ENCODE peak calls at places on chromosomes 6 and 20, in four cellular contexts. One of them, this sample, is unnamed.

GRCh38 chr6:67634199-67634598 is 1000.9 kb upstream of the ADGRB3 start:
- DNase-seq in GM12865: no peak
- DNase-seq in CD4-positive, alpha-beta T cell: no peak
- DNase-seq in mesothelial cell of epicardium: no peak
- DNase-seq in this sample: no peak

GRCh38 chr6:61867635-61868034 is 418.4 kb downstream of the KHDRBS2 start:
- DNase-seq in GM12865: no peak
- DNase-seq in CD4-positive, alpha-beta T cell: no peak
- DNase-seq in mesothelial cell of epicardium: no peak
- DNase-seq in this sample: no peak

GRCh38 chr6:31578461-31579118 is 3.2 kb downstream of the TNF start:
- DNase-seq in GM12865: no peak
- DNase-seq in CD4-positive, alpha-beta T cell: no peak
- DNase-seq in mesothelial cell of epicardium: no peak
- DNase-seq in this sample: no peak

GRCh38 chr20:46917155-46917554 is 22.5 kb downstream of the EYA2 start:
- DNase-seq in GM12865: no peak
- DNase-seq in CD4-positive, alpha-beta T cell: no peak
- DNase-seq in mesothelial cell of epicardium: no peak
- DNase-seq in this sample: no peak

GRCh38 chr6:45427632-45428031 is 49.9 kb upstream of the SUPT3H start:
- DNase-seq in GM12865: no peak
- DNase-seq in CD4-positive, alpha-beta T cell: no peak
- DNase-seq in mesothelial cell of epicardium: no peak
- DNase-seq in this sample: no peak

GRCh38 chr20:19757487-19757972 is 528 bp upstream of the RIN2 start:
- DNase-seq in GM12865: no peak
- DNase-seq in CD4-positive, alpha-beta T cell: no peak
- DNase-seq in mesothelial cell of epicardium: peak
- DNase-seq in this sample: peak

GRCh38 chr20:6402026-6402425 is 279.2 kb upstream of the FERMT1 start:
- DNase-seq in GM12865: no peak
- DNase-seq in CD4-positive, alpha-beta T cell: no peak
- DNase-seq in mesothelial cell of epicardium: no peak
- DNase-seq in this sample: no peak

GRCh38 chr6:51473996-51474975 is 613.1 kb downstream of the PKHD1 start:
- DNase-seq in GM12865: no peak
- DNase-seq in CD4-positive, alpha-beta T cell: no peak
- DNase-seq in mesothelial cell of epicardium: no peak
- DNase-seq in this sample: no peak

GRCh38 chr6:137258170-137258569 is 39.0 kb upstream of the IFNGR1 start:
- DNase-seq in GM12865: peak
- DNase-seq in CD4-positive, alpha-beta T cell: no peak
- DNase-seq in mesothelial cell of epicardium: no peak
- DNase-seq in this sample: no peak

GRCh38 chr6:100203391-100203790 is 209.4 kb upstream of the MCHR2 start:
- DNase-seq in GM12865: no peak
- DNase-seq in CD4-positive, alpha-beta T cell: no peak
- DNase-seq in mesothelial cell of epicardium: no peak
- DNase-seq in this sample: peak

DNA sequence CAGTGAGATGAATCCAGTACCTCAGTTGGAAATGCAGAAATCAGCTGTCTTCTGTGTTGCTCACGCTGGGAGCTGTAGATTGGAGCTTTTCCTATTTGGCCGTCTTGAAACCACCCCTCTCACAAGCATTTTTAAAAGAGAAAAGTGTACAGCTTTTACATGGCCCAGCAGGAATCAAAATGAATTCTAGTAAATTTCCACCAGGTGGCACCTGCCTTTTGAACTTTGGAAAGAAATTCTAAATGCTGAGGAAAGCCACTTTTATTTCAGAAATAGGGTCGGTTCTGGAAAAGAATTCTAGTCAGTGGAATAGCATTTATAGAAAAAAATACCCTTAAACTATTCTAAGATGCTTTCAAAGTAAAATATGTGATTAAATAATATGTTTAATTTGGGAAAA is 647.8 kb downstream of the CD109 start:
- DNase-seq in GM12865: peak
- DNase-seq in CD4-positive, alpha-beta T cell: no peak
- DNase-seq in mesothelial cell of epicardium: no peak
- DNase-seq in this sample: peak
- TF ChIP-seq CTCF in GM12865: no peak
- TF ChIP-seq CTCF in CD4-positive, alpha-beta T cell: no peak
- TF ChIP-seq CTCF in mesothelial cell of epicardium: peak
- TF ChIP-seq CTCF in this sample: peak

GRCh38 chr6:3372184-3372846 is 84.5 kb downstream of the SLC22A23 start:
- DNase-seq in GM12865: no peak
- DNase-seq in CD4-positive, alpha-beta T cell: no peak
- DNase-seq in mesothelial cell of epicardium: no peak
- DNase-seq in this sample: no peak
- TF ChIP-seq CTCF in GM12865: no peak
- TF ChIP-seq CTCF in CD4-positive, alpha-beta T cell: no peak
- TF ChIP-seq CTCF in mesothelial cell of epicardium: no peak
- TF ChIP-seq CTCF in this sample: peak

GRCh38 chr6:30216096-30216495 is 2.9 kb upstream of the TRIM26 start:
- DNase-seq in GM12865: no peak
- DNase-seq in CD4-positive, alpha-beta T cell: no peak
- DNase-seq in mesothelial cell of epicardium: no peak
- DNase-seq in this sample: no peak

GRCh38 chr6:30212865-30213653 is at the start of gene TRIM26:
- DNase-seq in GM12865: peak
- DNase-seq in CD4-positive, alpha-beta T cell: peak
- DNase-seq in mesothelial cell of epicardium: peak
- DNase-seq in this sample: peak

GRCh38 chr6:30213654-30213998 is 420 bp upstream of the TRIM26 start:
- DNase-seq in GM12865: no peak
- DNase-seq in CD4-positive, alpha-beta T cell: no peak
- DNase-seq in mesothelial cell of epicardium: no peak
- DNase-seq in this sample: no peak

GRCh38 chr6:30211899-30212298 is 1.3 kb downstream of the TRIM26 start:
- DNase-seq in GM12865: no peak
- DNase-seq in CD4-positive, alpha-beta T cell: no peak
- DNase-seq in mesothelial cell of epicardium: no peak
- DNase-seq in this sample: no peak

DNA sequence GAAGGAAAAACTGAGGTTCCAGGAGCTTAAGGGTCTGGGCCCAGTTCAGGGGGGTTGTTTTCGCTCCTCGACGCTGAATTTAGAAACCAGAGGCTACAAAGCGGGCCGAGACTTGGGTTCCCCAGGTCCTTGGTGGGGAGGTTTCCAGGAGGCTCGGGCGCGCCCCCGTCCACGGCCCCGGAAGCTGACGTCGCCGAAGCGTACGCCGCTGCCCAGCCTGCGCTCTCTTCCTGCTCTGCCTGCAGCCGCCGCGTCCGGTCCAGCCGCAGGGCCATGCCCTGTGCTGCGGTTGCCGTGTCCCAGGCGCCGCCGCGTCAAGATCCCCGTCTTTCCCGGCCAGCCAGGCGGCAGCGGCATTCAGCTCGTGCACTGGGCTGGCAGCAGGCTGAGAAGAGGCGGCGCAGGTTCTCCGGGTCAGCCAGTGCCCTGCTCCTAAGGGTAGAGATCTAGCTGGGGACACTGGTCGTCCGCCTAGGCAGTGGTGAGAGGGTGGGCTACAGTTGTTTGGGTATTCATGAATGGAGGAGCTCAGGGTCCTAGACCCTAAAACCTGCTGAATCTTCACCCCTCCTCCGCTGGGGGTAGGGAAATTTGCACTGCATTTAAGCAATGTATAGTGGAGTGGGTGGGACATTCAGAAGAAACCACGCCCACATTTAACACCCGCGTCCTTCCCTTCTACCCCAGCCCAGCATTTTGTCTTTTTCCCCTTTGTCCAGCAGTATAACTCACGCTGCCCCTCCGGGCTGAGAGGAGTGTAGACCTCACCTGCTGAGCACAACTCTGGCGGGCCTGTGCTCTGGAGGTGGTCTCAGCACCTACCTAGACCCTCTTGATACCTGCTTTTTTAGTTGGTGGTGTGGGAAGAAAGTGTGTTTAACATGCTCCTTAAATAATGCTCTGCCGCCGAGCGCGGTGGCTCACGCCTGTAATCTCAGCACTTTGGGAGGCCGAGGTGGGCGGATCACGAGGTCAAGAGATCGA is 1.1 kb upstream of the TRIM26 start:
- DNase-seq in GM12865: peak
- DNase-seq in CD4-positive, alpha-beta T cell: peak
- DNase-seq in mesothelial cell of epicardium: peak
- DNase-seq in this sample: peak
- TF ChIP-seq CTCF in GM12865: no peak
- TF ChIP-seq CTCF in CD4-positive, alpha-beta T cell: no peak
- TF ChIP-seq CTCF in mesothelial cell of epicardium: no peak
- TF ChIP-seq CTCF in this sample: no peak

DNA sequence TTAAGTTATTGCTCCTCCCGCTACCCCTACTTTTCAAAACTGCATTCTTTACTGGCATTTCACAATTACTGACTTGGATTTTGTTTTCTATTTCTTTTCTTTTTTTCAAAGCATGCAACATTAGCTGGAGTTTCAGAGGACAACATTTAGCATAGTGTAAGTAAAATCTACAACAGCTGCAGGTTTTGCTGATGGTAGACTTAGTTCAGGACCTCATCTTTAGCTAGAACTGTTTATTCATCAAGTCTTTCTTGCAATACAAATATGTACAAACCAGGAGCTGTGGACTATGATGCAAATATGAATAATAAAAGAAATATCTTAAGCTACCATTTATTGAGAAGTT is 728 bp upstream of the CEP162 start:
- DNase-seq in GM12865: no peak
- DNase-seq in CD4-positive, alpha-beta T cell: no peak
- DNase-seq in mesothelial cell of epicardium: no peak
- DNase-seq in this sample: no peak
- TF ChIP-seq CTCF in GM12865: no peak
- TF ChIP-seq CTCF in CD4-positive, alpha-beta T cell: peak
- TF ChIP-seq CTCF in mesothelial cell of epicardium: peak
- TF ChIP-seq CTCF in this sample: no peak

DNA sequence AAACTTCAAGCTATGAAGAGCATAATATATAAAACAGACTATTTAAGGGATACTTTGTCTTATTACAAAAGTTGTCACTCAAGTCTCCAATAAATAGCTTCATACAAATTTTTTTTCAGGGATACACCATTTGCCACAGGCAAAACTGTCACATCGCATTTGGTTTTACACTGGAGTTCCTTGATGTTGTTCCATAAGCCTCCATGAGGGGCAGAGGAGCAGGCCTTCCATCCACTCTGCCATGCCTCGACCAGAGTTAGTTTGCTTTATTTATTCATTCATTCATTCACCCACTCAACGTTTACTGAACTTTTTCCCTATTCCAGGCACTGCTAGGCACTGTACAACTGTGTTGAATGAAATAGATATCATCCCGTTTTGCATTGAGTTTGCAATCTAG is 246.6 kb downstream of the PHF3 start:
- DNase-seq in GM12865: no peak
- DNase-seq in CD4-positive, alpha-beta T cell: no peak
- DNase-seq in mesothelial cell of epicardium: no peak
- DNase-seq in this sample: no peak
- TF ChIP-seq CTCF in GM12865: peak
- TF ChIP-seq CTCF in CD4-positive, alpha-beta T cell: no peak
- TF ChIP-seq CTCF in mesothelial cell of epicardium: peak
- TF ChIP-seq CTCF in this sample: peak

GRCh38 chr6:140846518-140847277 is 1286.0 kb upstream of the GJE1 start:
- DNase-seq in GM12865: no peak
- DNase-seq in CD4-positive, alpha-beta T cell: no peak
- DNase-seq in mesothelial cell of epicardium: no peak
- DNase-seq in this sample: peak

GRCh38 chr6:140850438-140850837 is 1282.3 kb upstream of the GJE1 start:
- DNase-seq in GM12865: no peak
- DNase-seq in CD4-positive, alpha-beta T cell: no peak
- DNase-seq in mesothelial cell of epicardium: no peak
- DNase-seq in this sample: peak

GRCh38 chr6:140849441-140849840 is 1283.3 kb upstream of the GJE1 start:
- DNase-seq in GM12865: no peak
- DNase-seq in CD4-positive, alpha-beta T cell: no peak
- DNase-seq in mesothelial cell of epicardium: no peak
- DNase-seq in this sample: no peak

GRCh38 chr6:140845666-140846065 is 1287.1 kb upstream of the GJE1 start:
- DNase-seq in GM12865: no peak
- DNase-seq in CD4-positive, alpha-beta T cell: no peak
- DNase-seq in mesothelial cell of epicardium: no peak
- DNase-seq in this sample: no peak
- TF ChIP-seq CTCF in GM12865: no peak
- TF ChIP-seq CTCF in CD4-positive, alpha-beta T cell: no peak
- TF ChIP-seq CTCF in mesothelial cell of epicardium: no peak
- TF ChIP-seq CTCF in this sample: no peak

GRCh38 chr6:159745081-159745480 is 16.8 kb upstream of the ACAT2 start:
- DNase-seq in GM12865: no peak
- DNase-seq in CD4-positive, alpha-beta T cell: no peak
- DNase-seq in mesothelial cell of epicardium: no peak
- DNase-seq in this sample: no peak

GRCh38 chr6:159751448-159751847 is 10.4 kb upstream of the ACAT2 start:
- DNase-seq in GM12865: no peak
- DNase-seq in CD4-positive, alpha-beta T cell: no peak
- DNase-seq in mesothelial cell of epicardium: no peak
- DNase-seq in this sample: no peak

GRCh38 chr6:159742165-159742564 is 14.9 kb downstream of the WTAP start:
- DNase-seq in GM12865: no peak
- DNase-seq in CD4-positive, alpha-beta T cell: no peak
- DNase-seq in mesothelial cell of epicardium: no peak
- DNase-seq in this sample: no peak

GRCh38 chr6:159746759-159747158 is 15.1 kb upstream of the ACAT2 start:
- DNase-seq in GM12865: no peak
- DNase-seq in CD4-positive, alpha-beta T cell: no peak
- DNase-seq in mesothelial cell of epicardium: no peak
- DNase-seq in this sample: no peak
- TF ChIP-seq CTCF in GM12865: no peak
- TF ChIP-seq CTCF in CD4-positive, alpha-beta T cell: no peak
- TF ChIP-seq CTCF in mesothelial cell of epicardium: no peak
- TF ChIP-seq CTCF in this sample: no peak